ENCODE peak calls at places on chromosomes 6 and 20, in ten cellular contexts. One of them, this sample, is unnamed.

GRCh38 chr20:53652090-53652858 is 58.6 kb upstream of the ZNF217 start:
- DNase-seq in tibial artery: no peak
- DNase-seq in SK-N-SH: no peak
- DNase-seq in CD8-positive, alpha-beta memory T cell: peak; percentile 53
- DNase-seq in mammary epithelial cell: no peak
- DNase-seq in IMR-90: peak; percentile 28
- DNase-seq in Karpas-422: no peak
- DNase-seq in CD4-positive, CD25-positive, alpha-beta regulatory T cell: peak; percentile 69
- DNase-seq in ascending aorta: no peak
- DNase-seq in vagina: no peak
- DNase-seq in this sample: no peak

GRCh38 chr6:11654876-11655275 is 117.3 kb downstream of the TMEM170B start:
- DNase-seq in tibial artery: no peak
- DNase-seq in SK-N-SH: no peak
- DNase-seq in CD8-positive, alpha-beta memory T cell: no peak
- DNase-seq in mammary epithelial cell: no peak
- DNase-seq in IMR-90: peak; percentile 81
- DNase-seq in Karpas-422: no peak
- DNase-seq in CD4-positive, CD25-positive, alpha-beta regulatory T cell: no peak
- DNase-seq in ascending aorta: no peak
- DNase-seq in vagina: no peak
- DNase-seq in this sample: no peak

GRCh38 chr20:17873410-17874270 is 95.0 kb downstream of the SNX5 start:
- DNase-seq in tibial artery: peak; percentile 91
- DNase-seq in SK-N-SH: peak; percentile 85
- DNase-seq in CD8-positive, alpha-beta memory T cell: no peak
- DNase-seq in mammary epithelial cell: no peak
- DNase-seq in IMR-90: peak; percentile 96
- DNase-seq in Karpas-422: peak; percentile 43
- DNase-seq in CD4-positive, CD25-positive, alpha-beta regulatory T cell: no peak
- DNase-seq in ascending aorta: peak; percentile 92
- DNase-seq in vagina: no peak
- DNase-seq in this sample: peak; percentile 47

GRCh38 chr20:50340586-50340985 is 150.0 kb downstream of the CEBPB start:
- DNase-seq in tibial artery: no peak
- DNase-seq in SK-N-SH: no peak
- DNase-seq in CD8-positive, alpha-beta memory T cell: no peak
- DNase-seq in mammary epithelial cell: no peak
- DNase-seq in IMR-90: no peak
- DNase-seq in Karpas-422: no peak
- DNase-seq in CD4-positive, CD25-positive, alpha-beta regulatory T cell: no peak
- DNase-seq in ascending aorta: no peak
- DNase-seq in vagina: no peak
- DNase-seq in this sample: no peak

GRCh38 chr6:118299023-118299422 is 249.1 kb upstream of the PLN start:
- DNase-seq in tibial artery: no peak
- DNase-seq in SK-N-SH: no peak
- DNase-seq in CD8-positive, alpha-beta memory T cell: no peak
- DNase-seq in mammary epithelial cell: no peak
- DNase-seq in IMR-90: peak; percentile 59
- DNase-seq in Karpas-422: no peak
- DNase-seq in CD4-positive, CD25-positive, alpha-beta regulatory T cell: no peak
- DNase-seq in ascending aorta: no peak
- DNase-seq in vagina: no peak
- DNase-seq in this sample: no peak

GRCh38 chr20:49957487-49957938 is 21.3 kb downstream of the RNF114 start:
- DNase-seq in tibial artery: no peak
- DNase-seq in SK-N-SH: no peak
- DNase-seq in CD8-positive, alpha-beta memory T cell: no peak
- DNase-seq in mammary epithelial cell: no peak
- DNase-seq in IMR-90: no peak
- DNase-seq in Karpas-422: no peak
- DNase-seq in CD4-positive, CD25-positive, alpha-beta regulatory T cell: no peak
- DNase-seq in ascending aorta: no peak
- DNase-seq in vagina: no peak
- DNase-seq in this sample: no peak

GRCh38 chr20:22511943-22512910 is 72.1 kb downstream of the FOXA2 start:
- DNase-seq in tibial artery: no peak
- DNase-seq in SK-N-SH: no peak
- DNase-seq in CD8-positive, alpha-beta memory T cell: no peak
- DNase-seq in mammary epithelial cell: no peak
- DNase-seq in IMR-90: no peak
- DNase-seq in Karpas-422: no peak
- DNase-seq in CD4-positive, CD25-positive, alpha-beta regulatory T cell: no peak
- DNase-seq in ascending aorta: no peak
- DNase-seq in vagina: no peak
- DNase-seq in this sample: no peak

GRCh38 chr20:7285918-7286556 is 518.6 kb downstream of the BMP2 start:
- DNase-seq in tibial artery: peak; percentile 75
- DNase-seq in SK-N-SH: peak; percentile 29
- DNase-seq in CD8-positive, alpha-beta memory T cell: no peak
- DNase-seq in mammary epithelial cell: peak; percentile 71
- DNase-seq in IMR-90: peak; percentile 75
- DNase-seq in Karpas-422: peak; percentile 85
- DNase-seq in CD4-positive, CD25-positive, alpha-beta regulatory T cell: peak; percentile 42
- DNase-seq in ascending aorta: peak; percentile 86
- DNase-seq in vagina: no peak
- DNase-seq in this sample: peak; percentile 52

GRCh38 chr6:36657942-36658544 is 20.5 kb upstream of the CDKN1A start:
- DNase-seq in tibial artery: no peak
- DNase-seq in SK-N-SH: no peak
- DNase-seq in CD8-positive, alpha-beta memory T cell: no peak
- DNase-seq in mammary epithelial cell: peak; percentile 86
- DNase-seq in IMR-90: peak; percentile 82
- DNase-seq in Karpas-422: no peak
- DNase-seq in CD4-positive, CD25-positive, alpha-beta regulatory T cell: no peak
- DNase-seq in ascending aorta: no peak
- DNase-seq in vagina: no peak
- DNase-seq in this sample: no peak

GRCh38 chr20:57251344-57251743 is 15.1 kb downstream of the BMP7 start:
- DNase-seq in tibial artery: no peak
- DNase-seq in SK-N-SH: no peak
- DNase-seq in CD8-positive, alpha-beta memory T cell: no peak
- DNase-seq in mammary epithelial cell: no peak
- DNase-seq in IMR-90: no peak
- DNase-seq in Karpas-422: no peak
- DNase-seq in CD4-positive, CD25-positive, alpha-beta regulatory T cell: peak; percentile 11
- DNase-seq in ascending aorta: no peak
- DNase-seq in vagina: no peak
- DNase-seq in this sample: no peak

GRCh38 chr6:63571382-63571882 is 848 bp upstream of the LOC128125822 start:
- DNase-seq in tibial artery: no peak
- DNase-seq in SK-N-SH: no peak
- DNase-seq in CD8-positive, alpha-beta memory T cell: peak; percentile 77
- DNase-seq in mammary epithelial cell: no peak
- DNase-seq in IMR-90: no peak
- DNase-seq in Karpas-422: no peak
- DNase-seq in CD4-positive, CD25-positive, alpha-beta regulatory T cell: no peak
- DNase-seq in ascending aorta: no peak
- DNase-seq in vagina: no peak
- DNase-seq in this sample: no peak

GRCh38 chr6:151999194-151999593 is 191.7 kb downstream of the ESR1 start:
- DNase-seq in tibial artery: no peak
- DNase-seq in SK-N-SH: no peak
- DNase-seq in CD8-positive, alpha-beta memory T cell: no peak
- DNase-seq in mammary epithelial cell: peak; percentile 43
- DNase-seq in IMR-90: no peak
- DNase-seq in Karpas-422: no peak
- DNase-seq in CD4-positive, CD25-positive, alpha-beta regulatory T cell: no peak
- DNase-seq in ascending aorta: no peak
- DNase-seq in vagina: no peak
- DNase-seq in this sample: no peak
- H3K9me3 ChIP-seq in tibial artery: no peaks in the 10 kb centered on the region
- H3K9me3 ChIP-seq in SK-N-SH: no peaks in the 10 kb centered on the region
- H3K9me3 ChIP-seq in CD8-positive, alpha-beta memory T cell: no peaks in the 10 kb centered on the region
- H3K9me3 ChIP-seq in mammary epithelial cell: no peaks in the 10 kb centered on the region
- H3K9me3 ChIP-seq in IMR-90: no peaks in the 10 kb centered on the region
- H3K9me3 ChIP-seq in Karpas-422: no peaks in the 10 kb centered on the region
- H3K9me3 ChIP-seq in CD4-positive, CD25-positive, alpha-beta regulatory T cell: no peaks in the 10 kb centered on the region
- H3K9me3 ChIP-seq in ascending aorta: no peaks in the 10 kb centered on the region
- H3K9me3 ChIP-seq in vagina: no peaks in the 10 kb centered on the region
- H3K9me3 ChIP-seq in this sample: no peaks in the 10 kb centered on the region

GRCh38 chr6:95231416-95231815 is 345.9 kb upstream of the MANEA start:
- DNase-seq in tibial artery: no peak
- DNase-seq in SK-N-SH: no peak
- DNase-seq in CD8-positive, alpha-beta memory T cell: no peak
- DNase-seq in mammary epithelial cell: no peak
- DNase-seq in IMR-90: peak; percentile 36
- DNase-seq in Karpas-422: no peak
- DNase-seq in CD4-positive, CD25-positive, alpha-beta regulatory T cell: no peak
- DNase-seq in ascending aorta: no peak
- DNase-seq in vagina: no peak
- DNase-seq in this sample: no peak
- H3K9me3 ChIP-seq in tibial artery: no peaks in the 10 kb centered on the region
- H3K9me3 ChIP-seq in SK-N-SH: no peaks in the 10 kb centered on the region
- H3K9me3 ChIP-seq in CD8-positive, alpha-beta memory T cell: no peaks in the 10 kb centered on the region
- H3K9me3 ChIP-seq in mammary epithelial cell: no peaks in the 10 kb centered on the region
- H3K9me3 ChIP-seq in IMR-90: no peaks in the 10 kb centered on the region
- H3K9me3 ChIP-seq in Karpas-422: no peaks in the 10 kb centered on the region
- H3K9me3 ChIP-seq in CD4-positive, CD25-positive, alpha-beta regulatory T cell: no peaks in the 10 kb centered on the region
- H3K9me3 ChIP-seq in ascending aorta: no peaks in the 10 kb centered on the region
- H3K9me3 ChIP-seq in vagina: no peaks in the 10 kb centered on the region
- H3K9me3 ChIP-seq in this sample: no peaks in the 10 kb centered on the region

GRCh38 chr6:6517059-6517458 is 71.5 kb upstream of the LY86 start:
- DNase-seq in tibial artery: no peak
- DNase-seq in SK-N-SH: no peak
- DNase-seq in CD8-positive, alpha-beta memory T cell: no peak
- DNase-seq in mammary epithelial cell: no peak
- DNase-seq in IMR-90: no peak
- DNase-seq in Karpas-422: no peak
- DNase-seq in CD4-positive, CD25-positive, alpha-beta regulatory T cell: no peak
- DNase-seq in ascending aorta: no peak
- DNase-seq in vagina: no peak
- DNase-seq in this sample: no peak

GRCh38 chr6:6518627-6519026 is 69.9 kb upstream of the LY86 start:
- DNase-seq in tibial artery: no peak
- DNase-seq in SK-N-SH: no peak
- DNase-seq in CD8-positive, alpha-beta memory T cell: peak; percentile 60
- DNase-seq in mammary epithelial cell: no peak
- DNase-seq in IMR-90: no peak
- DNase-seq in Karpas-422: no peak
- DNase-seq in CD4-positive, CD25-positive, alpha-beta regulatory T cell: no peak
- DNase-seq in ascending aorta: no peak
- DNase-seq in vagina: no peak
- DNase-seq in this sample: no peak

GRCh38 chr6:6515691-6516607 is 72.6 kb upstream of the LY86 start:
- DNase-seq in tibial artery: no peak
- DNase-seq in SK-N-SH: no peak
- DNase-seq in CD8-positive, alpha-beta memory T cell: peak; percentile 81
- DNase-seq in mammary epithelial cell: no peak
- DNase-seq in IMR-90: no peak
- DNase-seq in Karpas-422: no peak
- DNase-seq in CD4-positive, CD25-positive, alpha-beta regulatory T cell: peak; percentile 21
- DNase-seq in ascending aorta: no peak
- DNase-seq in vagina: no peak
- DNase-seq in this sample: no peak

GRCh38 chr6:6519028-6519427 is 69.5 kb upstream of the LY86 start:
- DNase-seq in tibial artery: no peak
- DNase-seq in SK-N-SH: no peak
- DNase-seq in CD8-positive, alpha-beta memory T cell: no peak
- DNase-seq in mammary epithelial cell: no peak
- DNase-seq in IMR-90: no peak
- DNase-seq in Karpas-422: no peak
- DNase-seq in CD4-positive, CD25-positive, alpha-beta regulatory T cell: no peak
- DNase-seq in ascending aorta: no peak
- DNase-seq in vagina: no peak
- DNase-seq in this sample: no peak

DNA sequence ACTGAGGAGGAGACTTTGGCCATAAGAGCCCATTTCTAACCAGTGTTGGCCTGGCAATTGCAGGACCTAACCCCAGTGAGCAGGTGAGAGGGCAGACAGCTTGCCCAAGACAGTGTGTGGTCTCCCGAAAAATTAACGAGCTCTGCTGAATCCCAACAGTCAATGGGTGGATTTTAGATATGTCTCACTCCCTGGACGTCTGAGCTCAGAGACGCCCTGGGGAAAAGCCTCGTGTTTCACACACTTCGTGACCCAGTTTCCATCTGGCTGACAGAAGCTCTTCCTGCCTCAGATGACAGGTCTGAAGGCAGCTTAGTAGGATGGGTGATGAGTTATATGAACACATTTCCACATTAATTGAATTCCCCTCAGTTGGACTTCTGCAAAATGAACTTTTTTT is 71.9 kb upstream of the LY86 start:
- DNase-seq in tibial artery: peak; percentile 58
- DNase-seq in SK-N-SH: no peak
- DNase-seq in CD8-positive, alpha-beta memory T cell: no peak
- DNase-seq in mammary epithelial cell: no peak
- DNase-seq in IMR-90: no peak
- DNase-seq in Karpas-422: no peak
- DNase-seq in CD4-positive, CD25-positive, alpha-beta regulatory T cell: no peak
- DNase-seq in ascending aorta: no peak
- DNase-seq in vagina: no peak
- DNase-seq in this sample: peak; percentile 35
- H3K9me3 ChIP-seq in tibial artery: no peaks in the 10 kb centered on the region
- H3K9me3 ChIP-seq in SK-N-SH: no peaks in the 10 kb centered on the region
- H3K9me3 ChIP-seq in CD8-positive, alpha-beta memory T cell: no peaks in the 10 kb centered on the region
- H3K9me3 ChIP-seq in mammary epithelial cell: no peaks in the 10 kb centered on the region
- H3K9me3 ChIP-seq in IMR-90: peaks cover 30% of the 10 kb centered on the region
- H3K9me3 ChIP-seq in Karpas-422: no peaks in the 10 kb centered on the region
- H3K9me3 ChIP-seq in CD4-positive, CD25-positive, alpha-beta regulatory T cell: no peaks in the 10 kb centered on the region
- H3K9me3 ChIP-seq in ascending aorta: no peaks in the 10 kb centered on the region
- H3K9me3 ChIP-seq in vagina: no peaks in the 10 kb centered on the region
- H3K9me3 ChIP-seq in this sample: no peaks in the 10 kb centered on the region

GRCh38 chr6:409370-409972 is 17.9 kb downstream of the IRF4 start:
- DNase-seq in tibial artery: no peak
- DNase-seq in SK-N-SH: no peak
- DNase-seq in CD8-positive, alpha-beta memory T cell: no peak
- DNase-seq in mammary epithelial cell: no peak
- DNase-seq in IMR-90: no peak
- DNase-seq in Karpas-422: no peak
- DNase-seq in CD4-positive, CD25-positive, alpha-beta regulatory T cell: no peak
- DNase-seq in ascending aorta: no peak
- DNase-seq in vagina: no peak
- DNase-seq in this sample: no peak

GRCh38 chr6:410555-411395 is 19.2 kb downstream of the IRF4 start:
- DNase-seq in tibial artery: no peak
- DNase-seq in SK-N-SH: no peak
- DNase-seq in CD8-positive, alpha-beta memory T cell: no peak
- DNase-seq in mammary epithelial cell: no peak
- DNase-seq in IMR-90: no peak
- DNase-seq in Karpas-422: no peak
- DNase-seq in CD4-positive, CD25-positive, alpha-beta regulatory T cell: no peak
- DNase-seq in ascending aorta: no peak
- DNase-seq in vagina: no peak
- DNase-seq in this sample: no peak

GRCh38 chr6:412146-412886 is 20.8 kb downstream of the IRF4 start:
- DNase-seq in tibial artery: no peak
- DNase-seq in SK-N-SH: no peak
- DNase-seq in CD8-positive, alpha-beta memory T cell: no peak
- DNase-seq in mammary epithelial cell: no peak
- DNase-seq in IMR-90: no peak
- DNase-seq in Karpas-422: no peak
- DNase-seq in CD4-positive, CD25-positive, alpha-beta regulatory T cell: no peak
- DNase-seq in ascending aorta: no peak
- DNase-seq in vagina: no peak
- DNase-seq in this sample: no peak

GRCh38 chr6:414447-414846 is 22.9 kb downstream of the IRF4 start:
- DNase-seq in tibial artery: no peak
- DNase-seq in SK-N-SH: no peak
- DNase-seq in CD8-positive, alpha-beta memory T cell: no peak
- DNase-seq in mammary epithelial cell: no peak
- DNase-seq in IMR-90: no peak
- DNase-seq in Karpas-422: no peak
- DNase-seq in CD4-positive, CD25-positive, alpha-beta regulatory T cell: no peak
- DNase-seq in ascending aorta: no peak
- DNase-seq in vagina: no peak
- DNase-seq in this sample: no peak

GRCh38 chr6:411402-412145 is 20.0 kb downstream of the IRF4 start:
- DNase-seq in tibial artery: no peak
- DNase-seq in SK-N-SH: no peak
- DNase-seq in CD8-positive, alpha-beta memory T cell: no peak
- DNase-seq in mammary epithelial cell: no peak
- DNase-seq in IMR-90: no peak
- DNase-seq in Karpas-422: no peak
- DNase-seq in CD4-positive, CD25-positive, alpha-beta regulatory T cell: no peak
- DNase-seq in ascending aorta: no peak
- DNase-seq in vagina: no peak
- DNase-seq in this sample: no peak
- H3K9me3 ChIP-seq in tibial artery: peaks cover 9% of the 10 kb centered on the region
- H3K9me3 ChIP-seq in SK-N-SH: no peaks in the 10 kb centered on the region
- H3K9me3 ChIP-seq in CD8-positive, alpha-beta memory T cell: no peaks in the 10 kb centered on the region
- H3K9me3 ChIP-seq in mammary epithelial cell: peaks cover 3% of the 10 kb centered on the region
- H3K9me3 ChIP-seq in IMR-90: peaks cover 7% of the 10 kb centered on the region
- H3K9me3 ChIP-seq in Karpas-422: no peaks in the 10 kb centered on the region
- H3K9me3 ChIP-seq in CD4-positive, CD25-positive, alpha-beta regulatory T cell: peaks cover 10% of the 10 kb centered on the region
- H3K9me3 ChIP-seq in ascending aorta: peaks cover 8% of the 10 kb centered on the region
- H3K9me3 ChIP-seq in vagina: peaks cover 7% of the 10 kb centered on the region
- H3K9me3 ChIP-seq in this sample: no peaks in the 10 kb centered on the region